ENCODE peak calls at places on chromosomes 11 and 22, in seven cellular contexts. One of them, this sample, is unnamed.

GRCh38 chr11:60910711-60911366 is 3.1 kb upstream of the TMEM109 start:
- DNase-seq in mucosa of descending colon: no peak
- DNase-seq in adrenal gland: no peak
- DNase-seq in AG04450: no peak
- DNase-seq in astrocyte of the cerebellum: no peak
- DNase-seq in CD8-positive, alpha-beta T cell: no peak
- DNase-seq in heart left ventricle: no peak
- DNase-seq in this sample: no peak

GRCh38 chr22:17808688-17809403 is 34.6 kb upstream of the BID start:
- DNase-seq in mucosa of descending colon: no peak
- DNase-seq in adrenal gland: no peak
- DNase-seq in AG04450: no peak
- DNase-seq in astrocyte of the cerebellum: no peak
- DNase-seq in CD8-positive, alpha-beta T cell: no peak
- DNase-seq in heart left ventricle: no peak
- DNase-seq in this sample: no peak

GRCh38 chr11:79419120-79419519 is 21.7 kb downstream of the TENM4 start:
- DNase-seq in mucosa of descending colon: peak
- DNase-seq in adrenal gland: peak
- DNase-seq in AG04450: no peak
- DNase-seq in astrocyte of the cerebellum: no peak
- DNase-seq in CD8-positive, alpha-beta T cell: no peak
- DNase-seq in heart left ventricle: no peak
- DNase-seq in this sample: peak

GRCh38 chr11:58164990-58165389 is 23.9 kb upstream of the OR9Q2 start:
- DNase-seq in mucosa of descending colon: no peak
- DNase-seq in adrenal gland: no peak
- DNase-seq in AG04450: no peak
- DNase-seq in astrocyte of the cerebellum: no peak
- DNase-seq in CD8-positive, alpha-beta T cell: no peak
- DNase-seq in heart left ventricle: no peak
- DNase-seq in this sample: no peak

GRCh38 chr22:17890245-17890671 is 116.0 kb upstream of the BID start:
- DNase-seq in mucosa of descending colon: peak
- DNase-seq in adrenal gland: peak
- DNase-seq in AG04450: no peak
- DNase-seq in astrocyte of the cerebellum: no peak
- DNase-seq in CD8-positive, alpha-beta T cell: no peak
- DNase-seq in heart left ventricle: no peak
- DNase-seq in this sample: peak

GRCh38 chr11:3231550-3231850 is 717 bp downstream of the MRGPRE start:
- DNase-seq in mucosa of descending colon: no peak
- DNase-seq in adrenal gland: no peak
- DNase-seq in AG04450: no peak
- DNase-seq in astrocyte of the cerebellum: no peak
- DNase-seq in CD8-positive, alpha-beta T cell: no peak
- DNase-seq in heart left ventricle: no peak
- DNase-seq in this sample: no peak

GRCh38 chr11:2554338-2555240 is 109.8 kb downstream of the KCNQ1 start:
- DNase-seq in mucosa of descending colon: no peak
- DNase-seq in adrenal gland: no peak
- DNase-seq in AG04450: no peak
- DNase-seq in astrocyte of the cerebellum: no peak
- DNase-seq in CD8-positive, alpha-beta T cell: no peak
- DNase-seq in heart left ventricle: no peak
- DNase-seq in this sample: peak

GRCh38 chr11:20110908-20111669 is 49.2 kb downstream of the DBX1 start:
- DNase-seq in mucosa of descending colon: peak
- DNase-seq in adrenal gland: peak
- DNase-seq in AG04450: no peak
- DNase-seq in astrocyte of the cerebellum: peak
- DNase-seq in CD8-positive, alpha-beta T cell: peak
- DNase-seq in heart left ventricle: no peak
- DNase-seq in this sample: no peak

GRCh38 chr11:22728600-22729394 is 62.4 kb downstream of the GAS2 start:
- DNase-seq in mucosa of descending colon: no peak
- DNase-seq in adrenal gland: no peak
- DNase-seq in AG04450: no peak
- DNase-seq in astrocyte of the cerebellum: no peak
- DNase-seq in CD8-positive, alpha-beta T cell: no peak
- DNase-seq in heart left ventricle: no peak
- DNase-seq in this sample: no peak

GRCh38 chr11:85438328-85438727 is 188.8 kb downstream of the DLG2 start:
- DNase-seq in mucosa of descending colon: no peak
- DNase-seq in adrenal gland: no peak
- DNase-seq in AG04450: no peak
- DNase-seq in astrocyte of the cerebellum: no peak
- DNase-seq in CD8-positive, alpha-beta T cell: no peak
- DNase-seq in heart left ventricle: no peak
- DNase-seq in this sample: no peak

GRCh38 chr11:10564030-10564429 is 4.4 kb downstream of the LYVE1 start:
- DNase-seq in mucosa of descending colon: no peak
- DNase-seq in adrenal gland: no peak
- DNase-seq in AG04450: no peak
- DNase-seq in astrocyte of the cerebellum: no peak
- DNase-seq in CD8-positive, alpha-beta T cell: no peak
- DNase-seq in heart left ventricle: no peak
- DNase-seq in this sample: no peak
- H3K4me3 ChIP-seq in mucosa of descending colon: no peak
- H3K4me3 ChIP-seq in adrenal gland: no peak
- H3K4me3 ChIP-seq in AG04450: no peak
- H3K4me3 ChIP-seq in astrocyte of the cerebellum: no peak
- H3K4me3 ChIP-seq in CD8-positive, alpha-beta T cell: no peak
- H3K4me3 ChIP-seq in heart left ventricle: no peak
- H3K4me3 ChIP-seq in this sample: no peak

GRCh38 chr11:67055812-67056211 is 835 bp upstream of the RHOD start:
- DNase-seq in mucosa of descending colon: peak
- DNase-seq in adrenal gland: no peak
- DNase-seq in AG04450: no peak
- DNase-seq in astrocyte of the cerebellum: no peak
- DNase-seq in CD8-positive, alpha-beta T cell: no peak
- DNase-seq in heart left ventricle: no peak
- DNase-seq in this sample: peak
- H3K4me3 ChIP-seq in mucosa of descending colon: no peak
- H3K4me3 ChIP-seq in adrenal gland: peak
- H3K4me3 ChIP-seq in AG04450: peak
- H3K4me3 ChIP-seq in astrocyte of the cerebellum: peak
- H3K4me3 ChIP-seq in CD8-positive, alpha-beta T cell: no peak
- H3K4me3 ChIP-seq in heart left ventricle: peak
- H3K4me3 ChIP-seq in this sample: peak

GRCh38 chr22:50524664-50525103 is 714 bp downstream of the SCO2 start:
- DNase-seq in mucosa of descending colon: no peak
- DNase-seq in adrenal gland: no peak
- DNase-seq in AG04450: no peak
- DNase-seq in astrocyte of the cerebellum: no peak
- DNase-seq in CD8-positive, alpha-beta T cell: no peak
- DNase-seq in heart left ventricle: no peak
- DNase-seq in this sample: no peak
- H3K4me3 ChIP-seq in mucosa of descending colon: peak
- H3K4me3 ChIP-seq in adrenal gland: peak
- H3K4me3 ChIP-seq in AG04450: peak
- H3K4me3 ChIP-seq in astrocyte of the cerebellum: peak
- H3K4me3 ChIP-seq in CD8-positive, alpha-beta T cell: peak
- H3K4me3 ChIP-seq in heart left ventricle: peak
- H3K4me3 ChIP-seq in this sample: peak

GRCh38 chr11:94513091-94513490 is 830 bp downstream of the C11orf97 start:
- DNase-seq in mucosa of descending colon: peak
- DNase-seq in adrenal gland: no peak
- DNase-seq in AG04450: no peak
- DNase-seq in astrocyte of the cerebellum: no peak
- DNase-seq in CD8-positive, alpha-beta T cell: no peak
- DNase-seq in heart left ventricle: no peak
- DNase-seq in this sample: no peak
- H3K4me3 ChIP-seq in mucosa of descending colon: no peak
- H3K4me3 ChIP-seq in adrenal gland: no peak
- H3K4me3 ChIP-seq in AG04450: no peak
- H3K4me3 ChIP-seq in astrocyte of the cerebellum: no peak
- H3K4me3 ChIP-seq in CD8-positive, alpha-beta T cell: no peak
- H3K4me3 ChIP-seq in heart left ventricle: no peak
- H3K4me3 ChIP-seq in this sample: no peak

GRCh38 chr11:117094776-117095175 is 3.5 kb downstream of the SIK3 start:
- DNase-seq in mucosa of descending colon: peak
- DNase-seq in adrenal gland: no peak
- DNase-seq in AG04450: no peak
- DNase-seq in astrocyte of the cerebellum: peak
- DNase-seq in CD8-positive, alpha-beta T cell: no peak
- DNase-seq in heart left ventricle: no peak
- DNase-seq in this sample: no peak

GRCh38 chr11:117096973-117097566 is 1.2 kb downstream of the SIK3 start:
- DNase-seq in mucosa of descending colon: peak
- DNase-seq in adrenal gland: no peak
- DNase-seq in AG04450: no peak
- DNase-seq in astrocyte of the cerebellum: no peak
- DNase-seq in CD8-positive, alpha-beta T cell: no peak
- DNase-seq in heart left ventricle: no peak
- DNase-seq in this sample: no peak

GRCh38 chr11:117097567-117098268 is 510 bp downstream of the SIK3 start:
- DNase-seq in mucosa of descending colon: peak
- DNase-seq in adrenal gland: peak
- DNase-seq in AG04450: no peak
- DNase-seq in astrocyte of the cerebellum: no peak
- DNase-seq in CD8-positive, alpha-beta T cell: peak
- DNase-seq in heart left ventricle: peak
- DNase-seq in this sample: peak

GRCh38 chr11:117096140-117096972 is 1.9 kb downstream of the SIK3 start:
- DNase-seq in mucosa of descending colon: peak
- DNase-seq in adrenal gland: no peak
- DNase-seq in AG04450: no peak
- DNase-seq in astrocyte of the cerebellum: no peak
- DNase-seq in CD8-positive, alpha-beta T cell: peak
- DNase-seq in heart left ventricle: no peak
- DNase-seq in this sample: no peak

GRCh38 chr11:117095301-117096139 is 2.7 kb downstream of the SIK3 start:
- DNase-seq in mucosa of descending colon: peak
- DNase-seq in adrenal gland: no peak
- DNase-seq in AG04450: no peak
- DNase-seq in astrocyte of the cerebellum: no peak
- DNase-seq in CD8-positive, alpha-beta T cell: no peak
- DNase-seq in heart left ventricle: no peak
- DNase-seq in this sample: no peak
- H3K4me3 ChIP-seq in mucosa of descending colon: no peak
- H3K4me3 ChIP-seq in adrenal gland: no peak
- H3K4me3 ChIP-seq in AG04450: peak
- H3K4me3 ChIP-seq in astrocyte of the cerebellum: no peak
- H3K4me3 ChIP-seq in CD8-positive, alpha-beta T cell: peak
- H3K4me3 ChIP-seq in heart left ventricle: no peak
- H3K4me3 ChIP-seq in this sample: peak

GRCh38 chr22:39103431-39103830 is 6.4 kb downstream of the APOBEC3H start:
- DNase-seq in mucosa of descending colon: no peak
- DNase-seq in adrenal gland: no peak
- DNase-seq in AG04450: no peak
- DNase-seq in astrocyte of the cerebellum: no peak
- DNase-seq in CD8-positive, alpha-beta T cell: no peak
- DNase-seq in heart left ventricle: no peak
- DNase-seq in this sample: no peak

GRCh38 chr22:39110631-39111561 is 13.9 kb downstream of the APOBEC3H start:
- DNase-seq in mucosa of descending colon: no peak
- DNase-seq in adrenal gland: no peak
- DNase-seq in AG04450: no peak
- DNase-seq in astrocyte of the cerebellum: no peak
- DNase-seq in CD8-positive, alpha-beta T cell: no peak
- DNase-seq in heart left ventricle: no peak
- DNase-seq in this sample: no peak

GRCh38 chr22:39109361-39109760 is 12.3 kb downstream of the APOBEC3H start:
- DNase-seq in mucosa of descending colon: no peak
- DNase-seq in adrenal gland: no peak
- DNase-seq in AG04450: no peak
- DNase-seq in astrocyte of the cerebellum: no peak
- DNase-seq in CD8-positive, alpha-beta T cell: no peak
- DNase-seq in heart left ventricle: no peak
- DNase-seq in this sample: no peak

GRCh38 chr22:39108487-39108886 is 11.4 kb downstream of the APOBEC3H start:
- DNase-seq in mucosa of descending colon: no peak
- DNase-seq in adrenal gland: no peak
- DNase-seq in AG04450: no peak
- DNase-seq in astrocyte of the cerebellum: no peak
- DNase-seq in CD8-positive, alpha-beta T cell: no peak
- DNase-seq in heart left ventricle: no peak
- DNase-seq in this sample: no peak

GRCh38 chr22:39106326-39106725 is 9.3 kb downstream of the APOBEC3H start:
- DNase-seq in mucosa of descending colon: no peak
- DNase-seq in adrenal gland: no peak
- DNase-seq in AG04450: no peak
- DNase-seq in astrocyte of the cerebellum: no peak
- DNase-seq in CD8-positive, alpha-beta T cell: no peak
- DNase-seq in heart left ventricle: no peak
- DNase-seq in this sample: no peak
- H3K4me3 ChIP-seq in mucosa of descending colon: no peak
- H3K4me3 ChIP-seq in adrenal gland: no peak
- H3K4me3 ChIP-seq in AG04450: no peak
- H3K4me3 ChIP-seq in astrocyte of the cerebellum: no peak
- H3K4me3 ChIP-seq in CD8-positive, alpha-beta T cell: no peak
- H3K4me3 ChIP-seq in heart left ventricle: no peak
- H3K4me3 ChIP-seq in this sample: no peak

GRCh38 chr22:24008022-24008283 is 2.7 kb upstream of the GSTT4 start:
- DNase-seq in mucosa of descending colon: no peak
- DNase-seq in adrenal gland: no peak
- DNase-seq in AG04450: no peak
- DNase-seq in astrocyte of the cerebellum: no peak
- DNase-seq in CD8-positive, alpha-beta T cell: no peak
- DNase-seq in heart left ventricle: no peak
- DNase-seq in this sample: no peak
- H3K4me3 ChIP-seq in mucosa of descending colon: no peak
- H3K4me3 ChIP-seq in adrenal gland: no peak
- H3K4me3 ChIP-seq in AG04450: no peak
- H3K4me3 ChIP-seq in astrocyte of the cerebellum: no peak
- H3K4me3 ChIP-seq in CD8-positive, alpha-beta T cell: no peak
- H3K4me3 ChIP-seq in heart left ventricle: no peak
- H3K4me3 ChIP-seq in this sample: no peak